ENCODE peak calls at places on chromosome 16, in seven cellular contexts. M is stomach; B is CD8-positive, alpha-beta T cell; O is PC-3; I is dorsolateral prefrontal cortex; W is fibroblast of villous mesenchyme; D is coronary artery. N is an unnamed sample.

GRCh38 chr16:49574826-49575225 is 201.2 kb downstream of the C16orf78 start:
- DNase-seq in M (no peak), B (no peak), O (no peak), I (no peak), W (no peak), D (no peak), N (no peak)

GRCh38 chr16:30741461-30741914 is 6.7 kb upstream of the PHKG2 start:
- DNase-seq in M (peak; percentile 72), B (no peak), O (peak; percentile 95), I (no peak), W (peak; percentile 62), D (no peak), N (peak; percentile 100)

GRCh38 chr16:81921415-81921814 is 89.9 kb downstream of the SDR42E1 start:
- DNase-seq in M (peak; percentile 31), B (no peak), O (peak; percentile 4), I (no peak), W (no peak), D (no peak), N (no peak)

GRCh38 chr16:1424028-1424427 is 3.5 kb upstream of the UQCC4 start:
- DNase-seq in M (no peak), B (no peak), O (no peak), I (no peak), W (no peak), D (no peak), N (no peak)

GRCh38 chr16:53545433-53545832 is 42.4 kb upstream of the AKTIP start:
- DNase-seq in M (no peak), B (peak; percentile 77), O (no peak), I (no peak), W (no peak), D (no peak), N (no peak)

GRCh38 chr16:4327782-4328579 is 12.1 kb downstream of the GLIS2 start:
- DNase-seq in M (peak; percentile 83), B (peak; percentile 64), O (no peak), I (peak; percentile 83), W (peak; percentile 85), D (no peak), N (peak; percentile 76)

GRCh38 chr16:4314532-4315184 is 1.2 kb upstream of the GLIS2 start:
- DNase-seq in M (no peak), B (peak; percentile 58), O (peak; percentile 39), I (no peak), W (peak; percentile 61), D (no peak), N (peak; percentile 52)

GRCh38 chr16:50588276-50588675 is 40.1 kb downstream of the NKD1 start:
- DNase-seq in M (no peak), B (no peak), O (no peak), I (no peak), W (no peak), D (no peak), N (no peak)

GRCh38 chr16:15975172-15975571 is 25.8 kb downstream of the ABCC1 start:
- DNase-seq in M (no peak), B (no peak), O (no peak), I (no peak), W (peak; percentile 57), D (no peak), N (no peak)

GRCh38 chr16:59249049-59249448 is 514.9 kb upstream of the GOT2 start:
- DNase-seq in M (no peak), B (no peak), O (no peak), I (no peak), W (no peak), D (no peak), N (no peak)

GRCh38 chr16:35196313-35196712 is 1736.9 kb downstream of the TP53TG3F start:
- DNase-seq in M (no peak), B (no peak), O (no peak), I (no peak), W (no peak), D (peak; percentile 53), N (no peak)

GRCh38 chr16:88633684-88634140 is 4.7 kb upstream of the IL17C start:
- DNase-seq in M (peak; percentile 52), B (peak; percentile 73), O (no peak), I (no peak), W (peak; percentile 44), D (no peak), N (peak; percentile 57)

GRCh38 chr16:78832100-78832499 is 732.6 kb downstream of the WWOX start:
- DNase-seq in M (no peak), B (no peak), O (no peak), I (no peak), W (no peak), D (no peak), N (no peak)

GRCh38 chr16:75111514-75112280 is 4.9 kb downstream of the LDHD start:
- DNase-seq in M (no peak), B (no peak), O (no peak), I (no peak), W (no peak), D (no peak), N (no peak)

GRCh38 chr16:28304214-28304613 is 11.9 kb downstream of the SBK1 start:
- DNase-seq in M (peak; percentile 33), B (no peak), O (peak; percentile 30), I (no peak), W (peak; percentile 58), D (no peak), N (peak; percentile 52)

GRCh38 chr16:23597003-23597756 is 1.1 kb upstream of the NDUFAB1 start:
- DNase-seq in M (no peak), B (no peak), O (peak; percentile 20), I (no peak), W (peak; percentile 19), D (no peak), N (peak; percentile 39)

GRCh38 chr16:88772871-88773811 is 11.9 kb downstream of the PIEZO1 start:
- DNase-seq in M (no peak), B (no peak), O (peak; percentile 18), I (no peak), W (peak; percentile 94), D (no peak), N (peak; percentile 60)

GRCh38 chr16:2786061-2786825 is 1.1 kb downstream of the PRSS33 start:
- DNase-seq in M (no peak), B (no peak), O (no peak), I (no peak), W (no peak), D (no peak), N (no peak)

GRCh38 chr16:48054881-48055601 is 100.8 kb downstream of the ABCC12 start:
- DNase-seq in M (peak; percentile 47), B (no peak), O (peak; percentile 67), I (peak; percentile 78), W (peak; percentile 70), D (no peak), N (peak; percentile 72)

DNA sequence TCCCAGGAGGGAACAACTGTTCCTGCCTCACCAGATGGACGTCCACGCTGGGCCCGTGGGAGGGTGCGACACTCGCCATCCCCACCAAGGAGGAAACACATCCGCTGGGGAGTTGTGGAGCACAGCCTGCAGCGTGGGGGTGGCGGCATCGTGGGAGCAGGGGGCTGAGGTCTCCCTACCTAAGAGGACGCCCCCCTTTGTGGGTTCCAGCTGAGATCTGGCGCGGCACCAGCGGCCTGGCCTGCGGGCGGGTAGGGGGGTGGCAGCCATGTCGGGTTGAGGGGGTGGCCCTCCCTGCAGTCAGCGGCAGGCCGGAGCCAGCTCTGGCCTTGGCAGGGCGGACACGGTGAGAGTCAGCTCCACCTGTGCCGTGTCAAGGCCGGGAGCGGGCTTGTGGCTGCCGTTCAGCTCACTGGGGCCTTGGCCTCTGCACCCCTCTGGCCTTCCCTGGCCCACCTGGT is 116.7 kb upstream of the CIBAR2 start:
- DNase-seq in M (no peak), B (no peak), O (no peak), I (no peak), W (no peak), D (no peak), N (no peak)
- TF ChIP-seq CTCF in M (no peak), B (no peak), O (no peak), I (no peak), W (no peak), D (no peak), N (no peak)

GRCh38 chr16:68283840-68284595 is 19.7 kb downstream of the SLC7A6 start:
- DNase-seq in M (no peak), B (no peak), O (no peak), I (no peak), W (peak; percentile 66), D (no peak), N (no peak)
- H3K4me3 ChIP-seq in M (no peak overlapping the region), B (peak overlapping the region; percentile 39), O (no peak overlapping the region), I (no peak overlapping the region), W (no peak overlapping the region), D (no peak overlapping the region), N (no peak overlapping the region)

GRCh38 chr16:57956924-57957323 is 14.0 kb downstream of the CNGB1 start:
- DNase-seq in M (no peak), B (no peak), O (no peak), I (no peak), W (no peak), D (no peak), N (no peak)

GRCh38 chr16:57953857-57954256 is 17.1 kb downstream of the CNGB1 start:
- DNase-seq in M (no peak), B (no peak), O (no peak), I (no peak), W (no peak), D (no peak), N (no peak)

GRCh38 chr16:57957396-57958392 is 13.2 kb downstream of the CNGB1 start:
- DNase-seq in M (no peak), B (no peak), O (no peak), I (no peak), W (no peak), D (no peak), N (no peak)

GRCh38 chr16:57956270-57956808 is 14.6 kb downstream of the CNGB1 start:
- DNase-seq in M (no peak), B (no peak), O (no peak), I (no peak), W (no peak), D (no peak), N (no peak)

DNA sequence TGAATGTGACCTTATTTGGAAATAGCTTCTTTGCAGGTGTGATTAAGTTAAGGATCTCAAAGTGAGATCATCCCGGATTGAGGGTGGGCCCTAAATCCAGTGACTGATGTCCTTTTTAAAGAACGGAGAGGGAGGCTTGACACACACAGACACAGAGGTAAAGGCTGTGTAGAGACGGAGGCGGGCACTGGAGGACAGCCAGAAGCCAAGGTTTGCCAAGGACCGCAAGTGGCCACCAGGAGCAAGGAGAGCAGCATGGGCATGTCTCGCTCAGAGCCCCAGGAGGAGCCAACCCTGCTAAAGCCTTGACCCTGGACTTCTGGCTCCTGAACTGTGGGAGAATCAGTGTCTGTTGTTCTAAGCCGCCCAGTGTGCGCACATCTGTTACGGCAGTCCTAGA is 15.4 kb downstream of the CNGB1 start:
- DNase-seq in M (peak; percentile 82), B (no peak), O (no peak), I (no peak), W (peak; percentile 11), D (no peak), N (peak; percentile 47)
- TF ChIP-seq CTCF in M (no peak), B (no peak), O (no peak), I (no peak), W (no peak), D (no peak), N (no peak)

DNA sequence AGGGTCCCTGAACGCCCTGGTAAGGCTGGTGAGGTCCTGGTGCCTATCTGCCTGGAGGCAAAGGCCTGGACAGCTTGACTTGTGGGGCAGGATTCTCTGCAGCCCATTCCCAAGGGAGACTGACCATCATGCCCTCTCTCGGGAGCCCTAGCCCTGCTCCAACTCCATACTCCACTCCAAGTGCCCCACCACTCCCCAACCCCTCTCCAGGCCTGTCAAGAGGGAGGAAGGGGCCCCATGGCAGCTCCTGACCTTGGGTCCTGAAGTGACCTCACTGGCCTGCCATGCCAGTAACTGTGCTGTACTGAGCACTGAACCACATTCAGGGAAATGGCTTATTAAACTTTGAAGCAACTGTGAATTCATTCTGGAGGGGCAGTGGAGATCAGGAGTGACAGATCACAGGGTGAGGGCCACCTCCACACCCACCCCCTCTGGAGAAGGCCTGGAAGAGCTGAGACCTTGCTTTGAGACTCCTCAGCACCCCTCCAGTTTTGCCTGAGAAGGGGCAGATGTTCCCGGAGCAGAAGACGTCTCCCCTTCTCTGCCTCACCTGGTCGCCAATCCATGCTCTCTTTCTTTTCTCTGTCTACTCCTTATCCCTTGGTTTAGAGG is 23.5 kb upstream of the BEAN1 start:
- DNase-seq in M (no peak), B (no peak), O (no peak), I (no peak), W (no peak), D (no peak), N (no peak)
- H3K4me3 ChIP-seq in M (no peak overlapping the region), B (no peak overlapping the region), O (no peak overlapping the region), I (no peak overlapping the region), W (no peak overlapping the region), D (no peak overlapping the region), N (no peak overlapping the region)

N was measured in epithelial cell of esophagus.